ENCODE peak calls at places on chromosomes 3 and 15, in five cellular contexts. T is aorta, A is GM12878, I is stomach, P is neural progenitor cell. D is an unnamed sample.

GRCh38 chr3:101780661-101781060 is 1.6 kb downstream of the NXPE3 start:
- DNase-seq in T (no peak), A (no peak), I (no peak), P (peak; percentile 9), D (no peak)

GRCh38 chr3:55947406-55947805 is 460.3 kb upstream of the WNT5A start:
- DNase-seq in T (no peak), A (no peak), I (no peak), P (no peak), D (no peak)

GRCh38 chr3:196203833-196204232 is 7.4 kb downstream of the ZDHHC19 start:
- DNase-seq in T (no peak), A (no peak), I (no peak), P (no peak), D (no peak)

GRCh38 chr3:55445551-55445950 is 41.6 kb downstream of the WNT5A start:
- DNase-seq in T (no peak), A (no peak), I (peak; percentile 40), P (no peak), D (no peak)

GRCh38 chr3:52313774-52314188 is 2.3 kb upstream of the DNAH1 start:
- DNase-seq in T (peak; percentile 74), A (peak; percentile 61), I (no peak), P (no peak), D (no peak)

GRCh38 chr3:49357466-49358216 is 512 bp downstream of the GPX1 start:
- DNase-seq in T (peak; percentile 77), A (no peak), I (peak; percentile 49), P (peak; percentile 57), D (peak; percentile 38)

GRCh38 chr15:39874890-39875549 is 45.0 kb downstream of the GPR176 start:
- DNase-seq in T (no peak), A (no peak), I (peak; percentile 36), P (peak; percentile 41), D (no peak)

GRCh38 chr3:133452603-133453313 is 52.9 kb downstream of the BFSP2 start:
- DNase-seq in T (no peak), A (no peak), I (no peak), P (peak; percentile 33), D (no peak)

GRCh38 chr3:36774072-36774471 is 9.7 kb upstream of the DCLK3 start:
- DNase-seq in T (no peak), A (no peak), I (no peak), P (no peak), D (no peak)

GRCh38 chr15:52054381-52054780 is 35.4 kb downstream of the MAPK6 start:
- DNase-seq in T (no peak), A (no peak), I (no peak), P (no peak), D (no peak)

GRCh38 chr15:64017591-64018163 is 28.6 kb downstream of the DAPK2 start:
- DNase-seq in T (no peak), A (no peak), I (no peak), P (no peak), D (no peak)

GRCh38 chr3:134796313-134797079 is 1.4 kb downstream of the EPHB1 start:
- DNase-seq in T (no peak), A (no peak), I (no peak), P (peak; percentile 81), D (no peak)

GRCh38 chr15:38378162-38378560 is 75.8 kb upstream of the FAM98B start:
- DNase-seq in T (peak; percentile 63), A (no peak), I (peak; percentile 69), P (no peak), D (no peak)

GRCh38 chr3:176776622-176777021 is 420.7 kb downstream of the TBL1XR1 start:
- DNase-seq in T (no peak), A (no peak), I (no peak), P (no peak), D (no peak)

GRCh38 chr15:30062881-30063280 is 19.9 kb upstream of the GOLGA8J start:
- DNase-seq in T (no peak), A (no peak), I (no peak), P (no peak), D (no peak)

GRCh38 chr3:40299721-40300335 is 9.7 kb upstream of the EIF1B start:
- DNase-seq in T (no peak), A (no peak), I (no peak), P (no peak), D (no peak)

GRCh38 chr3:11641683-11642407 is 1.9 kb downstream of the VGLL4 start:
- DNase-seq in T (no peak), A (no peak), I (no peak), P (peak; percentile 45), D (no peak)

GRCh38 chr3:107347717-107348116 is 29.5 kb upstream of the CCDC54 start:
- DNase-seq in T (no peak), A (no peak), I (no peak), P (no peak), D (no peak)

GRCh38 chr3:172148269-172148668 is 108.9 kb downstream of the FNDC3B start:
- DNase-seq in T (no peak), A (no peak), I (no peak), P (no peak), D (no peak)

GRCh38 chr15:34297059-34297458 is 40.5 kb downstream of the SLC12A6 start:
- DNase-seq in T (no peak), A (no peak), I (no peak), P (no peak), D (no peak)

GRCh38 chr15:45549831-45550230 is 27.3 kb upstream of the SLC30A4 start:
- DNase-seq in T (no peak), A (no peak), I (no peak), P (no peak), D (no peak)

GRCh38 chr3:59862686-59863085 is 812.9 kb upstream of the CFAP20DC start:
- DNase-seq in T (no peak), A (no peak), I (no peak), P (no peak), D (no peak)

GRCh38 chr15:76330281-76330680 is 6.3 kb upstream of the ISL2 start:
- DNase-seq in T (peak; percentile 66), A (no peak), I (peak; percentile 77), P (peak; percentile 76), D (no peak)

GRCh38 chr3:12425850-12426579 is 58.3 kb upstream of the TSEN2 start:
- DNase-seq in T (no peak), A (no peak), I (no peak), P (peak; percentile 33), D (peak; percentile 12)

GRCh38 chr15:48493084-48493762 is 152.3 kb downstream of the FBN1 start:
- DNase-seq in T (no peak), A (no peak), I (no peak), P (no peak), D (no peak)

GRCh38 chr3:142315083-142315482 is 89.7 kb upstream of the GK5 start:
- DNase-seq in T (no peak), A (no peak), I (no peak), P (no peak), D (no peak)

GRCh38 chr15:90315276-90315982 is 36.7 kb upstream of the ZNF774 start:
- DNase-seq in T (peak; percentile 85), A (no peak), I (peak; percentile 69), P (no peak), D (no peak)

GRCh38 chr3:10205461-10206165 is 40.9 kb downstream of the IRAK2 start:
- DNase-seq in T (peak; percentile 91), A (no peak), I (peak; percentile 54), P (no peak), D (no peak)

GRCh38 chr3:158097571-158098553 is 8.4 kb downstream of the SHOX2 start:
- DNase-seq in T (peak; percentile 50), A (peak; percentile 54), I (peak; percentile 83), P (peak; percentile 96), D (peak; percentile 81)

GRCh38 chr15:88623061-88623460 is 1.9 kb downstream of the AEN start:
- DNase-seq in T (no peak), A (no peak), I (no peak), P (no peak), D (no peak)

GRCh38 chr15:96693990-96694517 is 363.6 kb downstream of the NR2F2 start:
- DNase-seq in T (no peak), A (no peak), I (no peak), P (no peak), D (no peak)

GRCh38 chr3:123618768-123619484 is 34.1 kb upstream of the HACD2 start:
- DNase-seq in T (peak; percentile 92), A (no peak), I (peak; percentile 60), P (no peak), D (no peak)
- H3K4me3 ChIP-seq in T (no peak overlapping the region), A (no peak overlapping the region), I (peak overlapping the region; percentile 31), P (no peak overlapping the region), D (no peak overlapping the region)

DNA sequence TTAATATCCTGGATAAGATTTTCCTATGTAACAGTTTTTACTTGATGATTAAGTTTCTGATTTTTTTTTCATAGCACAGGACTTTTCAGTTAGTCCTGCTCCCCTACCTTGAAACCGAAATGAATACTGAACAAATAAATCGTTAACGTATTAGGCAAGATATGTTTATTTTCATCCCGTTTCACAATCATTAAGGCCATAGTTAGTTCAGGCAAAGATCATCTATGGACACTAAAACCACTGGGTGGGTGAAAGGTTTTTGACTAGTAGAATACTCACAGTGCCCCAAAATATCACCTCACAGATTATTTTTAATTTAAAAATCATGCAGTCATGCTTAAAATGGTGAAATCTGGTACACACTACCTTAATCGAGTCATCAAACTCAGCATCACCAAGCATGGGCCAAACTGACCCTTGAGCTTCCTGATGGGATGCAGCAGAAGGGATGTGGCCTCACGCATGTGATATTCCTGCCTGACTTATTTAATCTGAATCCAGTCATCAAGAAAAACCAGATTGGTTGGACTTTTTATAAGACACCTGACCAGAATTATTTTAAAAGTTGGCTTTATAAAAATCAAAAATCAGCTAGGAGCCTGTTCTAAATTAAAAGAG is 365.0 kb downstream of the LPP start:
- DNase-seq in T (no peak), A (no peak), I (no peak), P (no peak), D (no peak)
- H3K4me1 ChIP-seq in T (peaks cover 1% of the 10 kb centered on the region), A (no peaks in the 10 kb centered on the region), I (peaks cover 38% of the 10 kb centered on the region), P (peaks cover 8% of the 10 kb centered on the region), D (no peaks in the 10 kb centered on the region)

GRCh38 chr3:46575577-46576222 is 9.6 kb upstream of the LRRC2 start:
- DNase-seq in T (no peak), A (no peak), I (no peak), P (no peak), D (no peak)
- H3K4me3 ChIP-seq in T (no peak overlapping the region), A (no peak overlapping the region), I (no peak overlapping the region), P (no peak overlapping the region), D (no peak overlapping the region)

GRCh38 chr15:100926971-100927756 is 8.0 kb downstream of the LRRK1 start:
- DNase-seq in T (no peak), A (no peak), I (no peak), P (no peak), D (no peak)
- H3K4me1 ChIP-seq in T (no peaks in the 10 kb centered on the region), A (peaks cover 65% of the 10 kb centered on the region), I (no peaks in the 10 kb centered on the region), P (peaks cover 16% of the 10 kb centered on the region), D (no peaks in the 10 kb centered on the region)

D was measured in CD4-positive, CD25-positive, alpha-beta regulatory T cell.